ENCODE peak calls at places on chromosomes 12 and 14, in six cellular contexts. D, L, H, J, E and U are unnamed samples.

GRCh38 chr14:64442300-64442988 is 22.9 kb upstream of the AKAP5 start:
- DNase-seq in L (no peak), D (no peak), J (peak; percentile 31), H (peak; percentile 25), E (no peak), U (no peak)

GRCh38 chr12:56338643-56339422 is at the start of gene IL23A:
- DNase-seq in L (peak; percentile 11), J (no peak), E (no peak), H (no peak), D (peak; percentile 25), U (no peak)

GRCh38 chr12:117552971-117553370 is 191.5 kb upstream of the NOS1 start:
- DNase-seq in J (no peak), E (no peak), H (no peak), L (no peak), D (no peak), U (no peak)

GRCh38 chr12:12180136-12180535 is 86.7 kb downstream of the LRP6 start:
- DNase-seq in H (no peak), L (no peak), J (no peak), D (no peak), E (no peak), U (no peak)

GRCh38 chr12:59055204-59055839 is 135.0 kb upstream of the LRIG3 start:
- DNase-seq in E (no peak), J (no peak), D (peak; percentile 83), L (peak; percentile 88), H (no peak), U (no peak)

GRCh38 chr12:107356266-107356936 is 263.1 kb upstream of the CRY1 start:
- DNase-seq in D (peak; percentile 29), E (no peak), H (no peak), L (no peak), J (no peak), U (peak; percentile 69)

GRCh38 chr14:98018626-98019025 is 1221.4 kb downstream of the VRK1 start:
- DNase-seq in D (no peak), L (peak; percentile 35), J (no peak), E (no peak), H (no peak), U (no peak)

GRCh38 chr14:64923015-64923414 is 8.8 kb downstream of the CHURC1 start:
- DNase-seq in H (no peak), E (no peak), J (no peak), D (no peak), L (no peak), U (no peak)

GRCh38 chr14:23863836-23864235 is 89.7 kb upstream of the DHRS4 start:
- DNase-seq in E (no peak), D (no peak), H (no peak), J (no peak), L (no peak), U (no peak)

GRCh38 chr14:78254911-78255431 is 84.8 kb downstream of the NRXN3 start:
- DNase-seq in L (no peak), D (no peak), H (no peak), J (no peak), E (no peak), U (peak; percentile 80)

GRCh38 chr12:83996671-83997070 is 915.9 kb downstream of the SLC6A15 start:
- DNase-seq in D (no peak), E (no peak), J (no peak), H (no peak), L (no peak), U (no peak)

GRCh38 chr14:99757331-99758070 is 35.7 kb upstream of the EML1 start:
- DNase-seq in L (no peak), H (no peak), J (no peak), D (peak; percentile 96), E (no peak), U (peak; percentile 80)

GRCh38 chr12:32284561-32284960 is 114.8 kb upstream of the FGD4 start:
- DNase-seq in E (no peak), D (no peak), J (no peak), H (no peak), L (no peak), U (no peak)

GRCh38 chr12:106345739-106346138 is 11.8 kb upstream of the POLR3B start:
- DNase-seq in J (peak; percentile 44), H (no peak), E (peak; percentile 54), D (peak; percentile 83), L (peak; percentile 64), U (peak; percentile 30)

GRCh38 chr12:46562625-46563228 is 190.2 kb upstream of the SLC38A2 start:
- DNase-seq in J (no peak), H (no peak), D (peak; percentile 81), E (no peak), L (no peak), U (peak; percentile 66)

GRCh38 chr14:90093942-90094595 is 32.3 kb downstream of the KCNK13 start:
- DNase-seq in D (peak; percentile 6), H (no peak), L (no peak), J (no peak), E (no peak), U (no peak)

GRCh38 chr12:76384560-76384959 is 36.3 kb upstream of the BBS10 start:
- DNase-seq in H (no peak), D (no peak), J (no peak), E (no peak), L (no peak), U (no peak)

GRCh38 chr14:58315606-58316005 is 17.3 kb downstream of the ARID4A start:
- DNase-seq in E (no peak), L (no peak), H (no peak), J (no peak), D (no peak), U (no peak)

GRCh38 chr14:58307597-58308316 is 9.4 kb downstream of the ARID4A start:
- DNase-seq in J (no peak), E (no peak), D (no peak), H (no peak), L (no peak), U (no peak)

GRCh38 chr14:58313699-58314098 is 15.3 kb downstream of the ARID4A start:
- DNase-seq in L (no peak), J (no peak), H (no peak), E (no peak), D (no peak), U (no peak)
- H3K36me3 ChIP-seq in L (no peaks in the 10 kb centered on the region), J (peaks cover 8% of the 10 kb centered on the region), H (peaks cover 56% of the 10 kb centered on the region), E (no peaks in the 10 kb centered on the region), D (peaks cover 7% of the 10 kb centered on the region), U (no peaks in the 10 kb centered on the region)

DNA sequence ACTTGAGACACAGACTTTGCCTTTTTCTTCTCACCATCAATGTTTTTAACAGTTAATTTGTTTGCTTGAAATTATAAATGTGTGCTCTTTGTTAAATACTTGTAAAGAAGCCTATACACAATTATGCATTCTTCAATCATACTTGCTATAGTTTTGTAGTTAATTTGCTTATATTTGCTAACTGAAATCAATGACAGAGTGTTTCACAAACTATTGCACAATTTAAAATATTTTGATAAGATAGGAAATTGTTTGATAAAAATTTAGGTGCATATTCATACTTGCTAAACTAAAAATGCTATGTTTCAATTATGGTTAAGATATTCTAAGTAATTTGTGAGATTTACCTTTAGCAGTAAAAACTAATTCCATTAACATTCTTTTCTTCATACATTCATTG is 13.7 kb upstream of the OR4K5 start:
- DNase-seq in J (no peak), L (no peak), D (no peak), E (no peak), H (no peak), U (no peak)
- H3K9me3 ChIP-seq in J (peaks cover 3% of the 10 kb centered on the region), L (peaks cover 4% of the 10 kb centered on the region), D (peaks cover 13% of the 10 kb centered on the region), E (peaks cover 21% of the 10 kb centered on the region), H (peaks cover 13% of the 10 kb centered on the region), U (no peaks in the 10 kb centered on the region)

DNA sequence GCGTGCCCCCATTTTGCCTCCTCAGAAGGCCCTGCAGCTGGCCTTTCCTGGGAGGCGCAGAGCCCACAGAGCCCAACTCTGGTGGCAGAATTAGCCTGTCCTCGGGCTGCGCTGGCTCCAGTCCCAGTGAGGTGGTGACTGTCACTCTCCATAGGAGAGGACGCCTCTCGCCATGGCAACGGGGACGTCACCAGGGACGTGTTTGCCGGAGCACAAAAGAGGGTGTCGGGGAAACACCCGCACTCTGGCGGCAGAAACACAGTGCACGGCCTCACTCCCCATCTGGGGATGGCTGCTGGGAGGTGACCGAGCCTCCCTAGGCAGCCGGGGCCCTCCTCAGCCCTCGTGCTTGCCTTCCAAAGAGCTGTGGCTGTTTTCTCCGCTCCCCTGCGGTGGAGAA is 50.2 kb upstream of the NCOR2 start:
- DNase-seq in E (no peak), L (no peak), H (peak; percentile 70), D (no peak), J (no peak), U (no peak)
- H3K4me3 ChIP-seq in E (no peak overlapping the region), L (no peak overlapping the region), H (no peak overlapping the region), D (no peak overlapping the region), J (no peak overlapping the region), U (no peak overlapping the region)

DNA sequence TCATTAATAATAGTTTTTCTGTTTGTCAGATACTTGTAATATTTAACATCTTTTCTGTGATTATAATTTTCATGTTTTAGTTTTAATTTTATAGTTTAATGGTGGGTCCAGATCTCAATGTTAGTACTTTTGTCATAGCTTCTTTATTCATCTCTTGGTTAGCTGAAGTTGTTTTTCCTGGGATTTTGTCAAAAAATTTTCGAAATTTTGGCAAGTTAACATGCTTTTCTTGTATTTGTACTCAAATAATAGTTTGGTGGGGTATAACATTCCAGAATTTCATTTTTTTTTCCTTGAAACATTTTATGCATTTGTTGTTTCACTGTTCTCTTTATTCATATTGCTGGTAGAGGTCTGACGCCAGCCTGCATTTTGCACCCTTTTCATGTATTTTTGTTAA is 45.5 kb downstream of the KTN1 start:
- DNase-seq in H (no peak), E (no peak), D (no peak), J (no peak), L (no peak), U (no peak)
- H3K36me3 ChIP-seq in H (peaks cover 69% of the 10 kb centered on the region), E (peaks cover 5% of the 10 kb centered on the region), D (peaks cover 7% of the 10 kb centered on the region), J (peaks cover 26% of the 10 kb centered on the region), L (peaks cover 12% of the 10 kb centered on the region), U (peaks cover 25% of the 10 kb centered on the region)

GRCh38 chr14:30657606-30658163 is 35.6 kb downstream of the SCFD1 start:
- DNase-seq in L (no peak), D (no peak), H (no peak), E (no peak), J (no peak), U (no peak)
- H3K9me3 ChIP-seq in L (no peaks in the 10 kb centered on the region), D (no peaks in the 10 kb centered on the region), H (no peaks in the 10 kb centered on the region), E (no peaks in the 10 kb centered on the region), J (no peaks in the 10 kb centered on the region), U (no peaks in the 10 kb centered on the region)

GRCh38 chr14:61525293-61526011 is 169.9 kb upstream of the HIF1A start:
- DNase-seq in J (peak; percentile 69), E (no peak), H (peak; percentile 65), D (peak; percentile 91), L (peak; percentile 71), U (no peak)

GRCh38 chr14:61528591-61529021 is 166.7 kb upstream of the HIF1A start:
- DNase-seq in J (no peak), L (no peak), H (no peak), D (peak; percentile 94), E (no peak), U (no peak)

GRCh38 chr14:61527325-61528100 is 167.8 kb upstream of the HIF1A start:
- DNase-seq in L (no peak), H (no peak), J (no peak), D (peak; percentile 89), E (no peak), U (no peak)

GRCh38 chr14:61524936-61525292 is 170.4 kb upstream of the HIF1A start:
- DNase-seq in H (no peak), D (no peak), J (no peak), E (no peak), L (no peak), U (no peak)

GRCh38 chr14:61526405-61527312 is 168.7 kb upstream of the HIF1A start:
- DNase-seq in L (peak; percentile 54), E (no peak), H (peak; percentile 59), D (no peak), J (peak; percentile 67), U (no peak)
- H3K4me3 ChIP-seq in L (no peak overlapping the region), E (no peak overlapping the region), H (no peak overlapping the region), D (no peak overlapping the region), J (no peak overlapping the region), U (no peak overlapping the region)